ENCODE peak calls at places on chromosomes 12 and 14, in four cellular contexts. L, P, N and I are unnamed samples.

GRCh38 chr12:111893287-111893686 is 51.3 kb downstream of the MAPKAPK5 start:
- DNase-seq in L (no peak), N (no peak), P (no peak), I (peak)

GRCh38 chr12:6820171-6820570 is 1.4 kb upstream of the GPR162 start:
- DNase-seq in P (no peak), N (no peak), L (no peak), I (no peak)

GRCh38 chr12:39125580-39125979 is 220.2 kb upstream of the CPNE8 start:
- DNase-seq in P (no peak), L (no peak), N (no peak), I (peak)

GRCh38 chr12:84497819-84498218 is 414.8 kb downstream of the SLC6A15 start:
- DNase-seq in P (peak), N (no peak), L (no peak), I (peak)

GRCh38 chr14:103628221-103628683 is 759 bp upstream of the KLC1 start:
- DNase-seq in P (peak), N (peak), L (no peak), I (peak)

GRCh38 chr12:124474709-124475108 is 92.7 kb downstream of the NCOR2 start:
- DNase-seq in P (no peak), L (no peak), N (no peak), I (no peak)

GRCh38 chr12:65567820-65568219 is 256.5 kb upstream of the HMGA2 start:
- DNase-seq in N (no peak), L (no peak), P (no peak), I (no peak)

GRCh38 chr14:85934123-85934885 is 404.4 kb downstream of the FLRT2 start:
- DNase-seq in P (peak), L (peak), N (peak), I (peak)

GRCh38 chr12:19707948-19708409 is 268.7 kb downstream of the AEBP2 start:
- DNase-seq in N (no peak), P (no peak), L (no peak), I (peak)

GRCh38 chr12:93215290-93215678 is 162.4 kb upstream of the NUDT4 start:
- DNase-seq in P (no peak), L (no peak), N (no peak), I (no peak)

GRCh38 chr14:68897559-68898160 is 81.4 kb downstream of the ACTN1 start:
- DNase-seq in N (no peak), L (no peak), P (no peak), I (no peak)

GRCh38 chr12:101696477-101697196 is 803 bp upstream of the CHPT1 start:
- DNase-seq in N (peak), P (peak), L (peak), I (no peak)